ENCODE peak calls at places on chromosomes 7 and 10, in five cellular contexts. R is H1, K is mesenchymal stem cell, X is neuronal stem cell, L is trophoblast cell. I is an unnamed sample.

GRCh38 chr7:36896418-36896817 is 172.1 kb upstream of the AOAH start:
- DNase-seq in L (no peak), R (no peak), X (no peak), K (no peak), I (no peak)

GRCh38 chr7:150983893-150984368 is 5.8 kb upstream of the KCNH2 start:
- DNase-seq in X (peak; percentile 82), L (peak; percentile 77), K (peak; percentile 47), R (peak; percentile 78), I (peak; percentile 71)

GRCh38 chr10:127228195-127228785 is 31.9 kb upstream of the INSYN2A start:
- DNase-seq in K (no peak), X (no peak), L (no peak), R (no peak), I (no peak)

GRCh38 chr10:112382539-112383235 is 8.8 kb downstream of the ACSL5 start:
- DNase-seq in L (peak; percentile 50), K (no peak), R (no peak), X (no peak), I (no peak)

GRCh38 chr7:138892016-138892630 is 89.1 kb downstream of the KIAA1549 start:
- DNase-seq in L (no peak), X (no peak), K (no peak), R (no peak), I (no peak)

GRCh38 chr10:63921932-63922713 is 400.9 kb downstream of the REEP3 start:
- DNase-seq in L (no peak), K (no peak), X (no peak), R (no peak), I (no peak)

GRCh38 chr7:123548406-123548805 is 9.2 kb downstream of the NDUFA5 start:
- DNase-seq in L (no peak), X (no peak), R (no peak), K (no peak), I (no peak)

GRCh38 chr7:134778941-134779740 is at the start of gene CALD1:
- DNase-seq in L (peak; percentile 97), X (peak; percentile 76), K (peak; percentile 96), R (peak; percentile 77), I (peak; percentile 95)

GRCh38 chr10:86325158-86325557 is 41.4 kb downstream of the GRID1 start:
- DNase-seq in L (no peak), R (no peak), X (no peak), K (no peak), I (no peak)

GRCh38 chr7:143205560-143206293 is 16.1 kb upstream of the TAS2R40 start:
- DNase-seq in K (no peak), X (no peak), R (no peak), L (peak; percentile 19), I (no peak)

GRCh38 chr10:71357792-71358265 is 38.8 kb downstream of the SLC29A3 start:
- DNase-seq in K (peak; percentile 55), X (no peak), R (no peak), L (no peak), I (no peak)

GRCh38 chr7:3673524-3673923 is 372.5 kb downstream of the SDK1 start:
- DNase-seq in X (peak; percentile 37), K (no peak), R (peak; percentile 84), L (peak; percentile 65), I (peak; percentile 66)

GRCh38 chr7:152128741-152129461 is 103.4 kb downstream of the GALNT11 start:
- DNase-seq in K (no peak), L (no peak), R (no peak), X (no peak), I (no peak)

GRCh38 chr7:149865437-149865836 is 8.3 kb upstream of the ATP6V0E2 start:
- DNase-seq in L (no peak), X (no peak), K (no peak), R (no peak), I (no peak)

GRCh38 chr10:62541811-62542210 is 167.6 kb downstream of the ZNF365 start:
- DNase-seq in L (peak; percentile 30), R (no peak), X (no peak), K (no peak), I (no peak)

GRCh38 chr10:63236113-63236935 is 103.2 kb downstream of the NRBF2 start:
- DNase-seq in K (peak; percentile 95), X (no peak), R (no peak), L (peak; percentile 67), I (no peak)

GRCh38 chr10:98085238-98085637 is 49.2 kb upstream of the R3HCC1L start:
- DNase-seq in K (no peak), X (no peak), L (no peak), R (no peak), I (no peak)

GRCh38 chr7:129739427-129739826 is 127.9 kb downstream of the NRF1 start:
- DNase-seq in X (no peak), L (no peak), K (peak; percentile 90), R (no peak), I (no peak)

GRCh38 chr10:3401491-3401938 is 228.9 kb upstream of the PITRM1 start:
- DNase-seq in K (peak; percentile 72), L (no peak), X (no peak), R (no peak), I (no peak)

GRCh38 chr7:128792471-128793183 is 859 bp downstream of the CCDC136 start:
- DNase-seq in R (no peak), X (no peak), L (no peak), K (no peak), I (no peak)

GRCh38 chr7:11552676-11553075 is 279.3 kb downstream of the THSD7A start:
- DNase-seq in R (no peak), L (no peak), K (no peak), X (no peak), I (no peak)

GRCh38 chr10:71282323-71282680 is 36.8 kb upstream of the SLC29A3 start:
- DNase-seq in R (no peak), X (no peak), L (no peak), K (no peak), I (no peak)

GRCh38 chr10:23106508-23106907 is 11.1 kb downstream of the MSRB2 start:
- DNase-seq in L (no peak), R (peak; percentile 49), K (no peak), X (no peak), I (peak; percentile 53)

GRCh38 chr7:100626530-100627237 is 14.3 kb downstream of the MOSPD3 start:
- DNase-seq in X (peak; percentile 79), L (peak; percentile 82), R (peak; percentile 79), K (peak; percentile 91), I (peak; percentile 94)

GRCh38 chr10:88417337-88417736 is 165.8 kb downstream of the RNLS start:
- DNase-seq in L (no peak), R (no peak), K (no peak), X (no peak), I (no peak)

GRCh38 chr10:114437456-114438292 is 33.4 kb upstream of the AFAP1L2 start:
- DNase-seq in X (no peak), K (peak; percentile 53), L (peak; percentile 59), R (no peak), I (no peak)

GRCh38 chr10:28915989-28916588 is 238.8 kb downstream of the BAMBI start:
- DNase-seq in X (no peak), R (no peak), L (no peak), K (no peak), I (no peak)

GRCh38 chr10:33777223-33777622 is 442.8 kb upstream of the NRP1 start:
- DNase-seq in R (no peak), X (no peak), K (no peak), L (no peak), I (no peak)

GRCh38 chr7:16688249-16688648 is 42.3 kb downstream of the BZW2 start:
- DNase-seq in L (peak; percentile 45), X (no peak), K (no peak), R (no peak), I (no peak)

GRCh38 chr10:132648072-132648855 is 110.7 kb downstream of the INPP5A start:
- DNase-seq in L (no peak), R (no peak), X (no peak), K (no peak), I (no peak)

GRCh38 chr10:101297901-101298451 is 56.0 kb upstream of the BTRC start:
- DNase-seq in R (peak; percentile 96), K (peak; percentile 36), L (peak; percentile 67), X (peak; percentile 74), I (peak; percentile 88)

GRCh38 chr10:75209325-75210192 is 1.0 kb upstream of the VDAC2 start:
- DNase-seq in K (peak; percentile 81), R (no peak), L (peak; percentile 91), X (no peak), I (no peak)

GRCh38 chr10:113273151-113273876 is 279.5 kb upstream of the HABP2 start:
- DNase-seq in X (peak; percentile 42), L (no peak), R (no peak), K (peak; percentile 18), I (no peak)

GRCh38 chr10:31757831-31758230 is 170.8 kb downstream of the ARHGAP12 start:
- DNase-seq in L (no peak), K (no peak), X (peak; percentile 51), R (no peak), I (no peak)

GRCh38 chr7:4805979-4806290 is 30.5 kb downstream of the AP5Z1 start:
- DNase-seq in X (no peak), K (no peak), L (no peak), R (no peak), I (no peak)
- H2BK12ac ChIP-seq in X (no peak overlapping the region), K (no peak overlapping the region), L (no peak overlapping the region), R (no peak overlapping the region), I (no peak overlapping the region)

DNA sequence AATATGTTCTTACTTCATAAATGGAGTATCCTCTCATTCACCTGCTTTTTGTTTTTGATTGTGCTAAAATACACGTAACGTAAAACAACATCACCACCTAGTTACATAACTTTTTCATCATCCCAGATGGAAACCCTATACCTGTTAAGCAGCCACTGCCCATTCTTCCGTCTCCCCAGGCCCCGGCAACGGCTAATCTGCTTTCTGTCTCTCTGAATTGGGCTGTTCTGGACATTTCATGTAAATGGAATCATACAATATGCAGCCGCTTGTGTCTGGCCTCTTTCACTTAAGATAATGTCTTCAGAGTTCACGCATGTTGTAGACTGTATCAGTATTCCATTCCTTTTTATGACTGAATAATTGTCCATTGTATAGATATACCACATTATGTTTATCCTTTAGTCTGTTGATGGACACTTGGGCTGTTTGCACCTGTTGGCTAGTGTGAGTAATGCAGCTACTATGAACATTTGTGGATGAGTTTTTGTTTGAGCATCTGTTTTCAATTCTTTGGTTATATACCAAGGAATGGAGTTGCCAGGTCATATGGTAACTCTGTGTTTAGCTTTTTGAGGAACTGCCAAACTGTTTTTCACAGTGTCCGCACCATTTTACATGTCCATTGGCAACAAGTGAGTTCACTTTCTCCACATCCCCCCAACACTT is 14.1 kb upstream of the SUN1 start:
- DNase-seq in R (no peak), L (peak; percentile 79), X (no peak), K (peak; percentile 58), I (no peak)
- H2BK12ac ChIP-seq in R (no peak overlapping the region), L (no peak overlapping the region), X (no peak overlapping the region), K (no peak overlapping the region), I (no peak overlapping the region)

GRCh38 chr7:99525713-99526440 is 21.4 kb downstream of the ZKSCAN5 start:
- DNase-seq in L (peak; percentile 36), X (no peak), K (no peak), R (peak; percentile 47), I (no peak)

GRCh38 chr7:99521399-99521798 is 16.9 kb downstream of the ZKSCAN5 start:
- DNase-seq in R (no peak), L (no peak), K (no peak), X (no peak), I (no peak)
- H2BK12ac ChIP-seq in R (no peak overlapping the region), L (no peak overlapping the region), K (no peak overlapping the region), X (no peak overlapping the region), I (no peak overlapping the region)

GRCh38 chr7:103630318-103630717 is 184.3 kb upstream of the SLC26A5 start:
- DNase-seq in R (no peak), X (no peak), L (peak; percentile 31), K (no peak), I (no peak)
- H2BK12ac ChIP-seq in R (no peak overlapping the region), X (no peak overlapping the region), L (no peak overlapping the region), K (no peak overlapping the region), I (no peak overlapping the region)

GRCh38 chr7:13041368-13041988 is 354.0 kb downstream of the ARL4A start:
- DNase-seq in R (no peak), X (no peak), L (no peak), K (no peak), I (no peak)
- H2BK12ac ChIP-seq in R (no peak overlapping the region), X (no peak overlapping the region), L (no peak overlapping the region), K (no peak overlapping the region), I (no peak overlapping the region)

I was measured in H9.